ENCODE peak calls at places on chromosome 4, in seven cellular contexts. D is mucosa of descending colon, M is uterus, L is colonic mucosa, O is brain microvascular endothelial cell, T is right lobe of liver, Q is coronary artery. R is an unnamed sample.

GRCh38 chr4:171759274-171759673 is 53.9 kb upstream of the GALNTL6 start:
- DNase-seq in D (no peak), M (no peak), L (no peak), O (no peak), T (no peak), Q (no peak), R (no peak)

GRCh38 chr4:56981795-56982201 is 3.1 kb downstream of the POLR2B start:
- DNase-seq in D (no peak), M (no peak), L (no peak), O (peak; percentile 53), T (no peak), Q (no peak), R (no peak)

GRCh38 chr4:147515220-147515936 is 34.5 kb downstream of the EDNRA start:
- DNase-seq in D (no peak), M (no peak), L (no peak), O (no peak), T (no peak), Q (no peak), R (no peak)

GRCh38 chr4:153916273-153916755 is 127.4 kb upstream of the SFRP2 start:
- DNase-seq in D (no peak), M (no peak), L (no peak), O (no peak), T (no peak), Q (no peak), R (peak; percentile 8)

GRCh38 chr4:168335621-168336020 is 17.1 kb upstream of the DDX60 start:
- DNase-seq in D (no peak), M (no peak), L (no peak), O (peak; percentile 20), T (no peak), Q (no peak), R (no peak)

GRCh38 chr4:69066945-69067344 is 29.3 kb upstream of the UGT2B7 start:
- DNase-seq in D (no peak), M (no peak), L (no peak), O (peak; percentile 72), T (no peak), Q (no peak), R (no peak)

GRCh38 chr4:60034371-60034770 is 1165.8 kb upstream of the ADGRL3 start:
- DNase-seq in D (no peak), M (no peak), L (no peak), O (no peak), T (no peak), Q (no peak), R (no peak)

GRCh38 chr4:142408003-142408441 is 438.1 kb downstream of the INPP4B start:
- DNase-seq in D (no peak), M (no peak), L (no peak), O (peak; percentile 51), T (no peak), Q (no peak), R (no peak)

GRCh38 chr4:110411599-110412011 is 64.3 kb upstream of the ENPEP start:
- DNase-seq in D (peak; percentile 10), M (no peak), L (peak; percentile 26), O (no peak), T (no peak), Q (no peak), R (no peak)

GRCh38 chr4:87974856-87975462 is 555 bp upstream of the SPP1 start:
- DNase-seq in D (no peak), M (no peak), L (no peak), O (no peak), T (peak; percentile 82), Q (no peak), R (no peak)

GRCh38 chr4:37388672-37389368 is 144.3 kb downstream of the NWD2 start:
- DNase-seq in D (no peak), M (no peak), L (no peak), O (no peak), T (no peak), Q (no peak), R (no peak)

GRCh38 chr4:114383721-114384120 is 214.9 kb upstream of the UGT8 start:
- DNase-seq in D (no peak), M (no peak), L (no peak), O (peak; percentile 91), T (no peak), Q (no peak), R (no peak)

GRCh38 chr4:7781361-7781760 is 158.3 kb downstream of the AFAP1 start:
- DNase-seq in D (no peak), M (no peak), L (no peak), O (peak; percentile 86), T (no peak), Q (no peak), R (no peak)

GRCh38 chr4:53682196-53682595 is 90.9 kb upstream of the LNX1 start:
- DNase-seq in D (no peak), M (no peak), L (no peak), O (no peak), T (no peak), Q (no peak), R (no peak)

GRCh38 chr4:140125374-140125773 is 28.6 kb downstream of the MAML3 start:
- DNase-seq in D (no peak), M (no peak), L (no peak), O (no peak), T (no peak), Q (no peak), R (no peak)

GRCh38 chr4:151473521-151474097 is 64.6 kb downstream of the FHIP1A start:
- DNase-seq in D (no peak), M (no peak), L (no peak), O (no peak), T (no peak), Q (no peak), R (no peak)

GRCh38 chr4:150931796-150932195 is 83.3 kb downstream of the LRBA start:
- DNase-seq in D (peak; percentile 20), M (no peak), L (no peak), O (no peak), T (no peak), Q (no peak), R (no peak)

GRCh38 chr4:149549911-149550310 is 265.7 kb downstream of the IQCM start:
- DNase-seq in D (peak; percentile 2), M (no peak), L (no peak), O (no peak), T (peak; percentile 50), Q (no peak), R (no peak)

DNA sequence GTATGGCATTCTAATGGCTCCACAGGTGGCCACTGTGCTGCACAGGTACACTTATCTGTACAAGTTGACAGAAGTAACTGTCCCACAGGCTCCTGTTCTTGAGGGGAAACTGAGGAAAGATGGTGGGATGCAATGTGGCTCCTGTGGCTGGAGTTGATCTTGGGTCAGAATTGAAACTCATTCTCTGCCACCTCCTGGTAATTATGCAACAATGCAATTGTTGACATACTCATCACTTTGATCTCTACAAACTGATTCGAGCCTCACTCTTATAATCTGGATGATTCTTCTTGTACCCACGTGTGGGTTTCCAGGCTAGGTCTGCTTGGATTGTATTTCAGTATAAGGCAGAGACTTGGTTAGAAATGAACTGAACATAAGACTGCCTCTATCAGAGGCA is 148.8 kb downstream of the CCNG2 start:
- DNase-seq in D (no peak), M (no peak), L (no peak), O (no peak), T (no peak), Q (no peak), R (no peak)
- TF ChIP-seq CTCF in D (no peak), M (no peak), L (no peak), O (no peak), T (no peak), Q (no peak), R (peak; percentile 22)

GRCh38 chr4:109046549-109047171 is 255.8 kb downstream of the COL25A1 start:
- DNase-seq in D (no peak), M (no peak), L (no peak), O (peak; percentile 58), T (no peak), Q (no peak), R (no peak)
- H3K4me3 ChIP-seq in D (no peak overlapping the region), M (peak overlapping the region; percentile 8), L (no peak overlapping the region), O (no peak overlapping the region), T (no peak overlapping the region), Q (peak overlapping the region; percentile 55), R (no peak overlapping the region)

DNA sequence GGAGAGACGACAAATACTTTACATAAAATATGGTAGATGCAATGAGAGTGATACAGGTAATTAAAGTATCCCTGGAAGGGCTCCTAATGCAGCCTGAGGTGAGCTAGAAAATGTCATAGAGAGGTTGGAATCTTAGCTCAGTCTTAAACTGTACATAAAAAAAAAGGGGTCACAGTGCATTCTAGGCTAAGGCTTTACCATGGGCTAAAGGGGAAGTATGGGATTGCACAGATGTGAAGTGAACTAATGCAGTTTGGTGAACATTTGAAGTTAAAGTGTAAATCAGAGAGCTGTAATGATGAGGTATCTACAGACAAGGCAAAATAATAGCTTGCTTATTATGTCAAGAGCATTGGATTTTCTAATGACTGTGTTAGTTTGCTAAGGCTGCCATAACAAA is 405.8 kb downstream of the ADGRL3 start:
- DNase-seq in D (no peak), M (no peak), L (no peak), O (no peak), T (no peak), Q (no peak), R (no peak)
- TF ChIP-seq CTCF in D (no peak), M (no peak), L (no peak), O (no peak), T (no peak), Q (no peak), R (no peak)

GRCh38 chr4:15470149-15470520 is 453 bp downstream of the CC2D2A start:
- DNase-seq in D (no peak), M (no peak), L (no peak), O (no peak), T (no peak), Q (no peak), R (no peak)
- H3K4me3 ChIP-seq in D (no peak overlapping the region), M (peak overlapping the region; percentile 45), L (peak overlapping the region; percentile 38), O (peak overlapping the region; percentile 52), T (peak overlapping the region; percentile 54), Q (peak overlapping the region; percentile 74), R (no peak overlapping the region)

DNA sequence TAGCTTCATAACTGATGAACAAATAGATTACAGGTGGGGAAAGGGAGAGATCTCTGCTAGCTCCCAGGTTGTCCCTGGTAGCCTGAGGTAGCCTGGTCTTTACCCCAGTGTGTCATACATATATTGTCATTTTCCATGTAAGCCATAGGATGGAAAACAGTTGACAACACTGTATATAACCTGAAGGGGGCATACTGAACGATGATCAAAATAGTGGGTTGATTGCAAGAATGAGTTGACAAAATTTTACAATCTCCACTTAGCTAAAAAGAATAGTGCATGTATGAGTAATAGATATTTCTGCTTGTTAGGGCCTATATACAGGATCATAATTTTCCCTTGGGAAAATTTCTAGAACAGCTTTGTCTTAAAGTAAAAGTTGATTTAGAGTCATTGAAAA is 304.1 kb upstream of the HAND2 start:
- DNase-seq in D (no peak), M (no peak), L (no peak), O (no peak), T (no peak), Q (no peak), R (no peak)
- TF ChIP-seq CTCF in D (no peak), M (no peak), L (no peak), O (no peak), T (no peak), Q (no peak), R (peak; percentile 18)

DNA sequence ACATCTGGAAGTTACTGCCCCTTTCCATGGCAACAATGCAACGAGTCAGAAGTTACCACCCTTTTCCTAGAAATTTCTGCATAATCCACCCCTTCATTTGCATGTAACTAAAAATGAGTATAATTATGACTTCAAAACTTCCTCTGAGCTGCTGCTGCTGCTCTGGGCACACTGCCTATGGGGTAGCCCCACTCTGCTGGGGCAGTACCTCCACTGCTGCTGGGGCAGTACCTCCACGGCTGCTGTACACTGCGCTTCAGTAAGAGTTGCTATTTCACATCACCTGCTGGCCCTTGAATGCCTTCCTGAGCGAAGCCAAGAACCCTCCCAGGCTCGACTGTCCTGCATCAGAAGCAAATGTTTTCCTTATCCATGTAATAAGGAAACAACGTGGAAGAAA is 2222.4 kb upstream of the AGA start:
- DNase-seq in D (no peak), M (no peak), L (no peak), O (no peak), T (no peak), Q (no peak), R (no peak)
- H3K4me3 ChIP-seq in D (no peak overlapping the region), M (no peak overlapping the region), L (no peak overlapping the region), O (no peak overlapping the region), T (no peak overlapping the region), Q (no peak overlapping the region), R (no peak overlapping the region)

R was measured in GM12864.